ENCODE peak calls at places on chromosome 13, in seven cellular contexts. Q, H, I, J, S, A and K are unnamed samples.

GRCh38 chr13:40535345-40535836 is 131.1 kb downstream of the FOXO1 start:
- DNase-seq in Q (no peak), H (no peak), I (no peak), J (no peak), S (no peak), A (no peak), K (no peak)

GRCh38 chr13:78777973-78778372 is 119.0 kb upstream of the OBI1 start:
- DNase-seq in Q (no peak), H (no peak), I (no peak), J (peak), S (no peak), A (no peak), K (no peak)

GRCh38 chr13:111577429-111577828 is 257.0 kb downstream of the TEX29 start:
- DNase-seq in Q (peak), H (no peak), I (no peak), J (no peak), S (no peak), A (no peak), K (no peak)

GRCh38 chr13:59533561-59534337 is 630.0 kb downstream of the DIAPH3 start:
- DNase-seq in Q (no peak), H (no peak), I (no peak), J (no peak), S (no peak), A (no peak), K (no peak)

GRCh38 chr13:51815848-51816247 is 11.9 kb upstream of the DHRS12 start:
- DNase-seq in Q (no peak), H (no peak), I (no peak), J (no peak), S (no peak), A (no peak), K (no peak)

GRCh38 chr13:97043302-97043701 is 49.0 kb upstream of the OXGR1 start:
- DNase-seq in Q (no peak), H (no peak), I (peak), J (no peak), S (no peak), A (no peak), K (peak)

GRCh38 chr13:35744144-35744543 is 267.7 kb upstream of the MAB21L1 start:
- DNase-seq in Q (no peak), H (no peak), I (no peak), J (no peak), S (no peak), A (no peak), K (no peak)

GRCh38 chr13:107941345-107942029 is 273.8 kb downstream of the LIG4 start:
- DNase-seq in Q (no peak), H (no peak), I (no peak), J (no peak), S (no peak), A (no peak), K (no peak)

GRCh38 chr13:77544365-77544764 is 8.9 kb downstream of the SCEL start:
- DNase-seq in Q (no peak), H (peak), I (no peak), J (no peak), S (no peak), A (peak), K (peak)

GRCh38 chr13:83151308-83151660 is 731.0 kb downstream of the SLITRK1 start:
- DNase-seq in Q (no peak), H (no peak), I (no peak), J (no peak), S (no peak), A (no peak), K (no peak)

GRCh38 chr13:51804295-51805172 is 571 bp upstream of the DHRS12 start:
- DNase-seq in Q (peak), H (peak), I (no peak), J (no peak), S (no peak), A (peak), K (peak)

GRCh38 chr13:43331676-43332075 is 308.3 kb downstream of the DNAJC15 start:
- DNase-seq in Q (no peak), H (no peak), I (no peak), J (no peak), S (no peak), A (peak), K (peak)